ENCODE peak calls at places on chromosomes 7 and 10, in seven cellular contexts. I is HepG2, Y is SK-N-SH, U is GM12878, R is K562, E is H1, K is GM12892. N is an unnamed sample.

GRCh38 chr10:72740526-72740925 is 48.6 kb downstream of the MCU start:
- DNase-seq in I (peak; percentile 59), R (no peak), K (no peak), U (no peak), Y (no peak), E (no peak), N (no peak)

GRCh38 chr10:125316436-125316835 is 156.1 kb upstream of the CTBP2 start:
- DNase-seq in K (no peak), E (no peak), I (no peak), R (no peak), U (no peak), Y (no peak), N (no peak)

GRCh38 chr7:100642534-100642907 is 1.2 kb upstream of the TFR2 start:
- DNase-seq in K (peak; percentile 86), E (peak; percentile 31), R (peak; percentile 98), U (no peak), Y (peak; percentile 75), I (peak; percentile 38), N (peak; percentile 80)

GRCh38 chr7:108421720-108422331 is 34.4 kb downstream of the NRCAM start:
- DNase-seq in K (no peak), I (no peak), Y (no peak), E (no peak), U (no peak), R (no peak), N (no peak)

GRCh38 chr7:105088456-105088855 is 74.5 kb downstream of the KMT2E start:
- DNase-seq in R (no peak), Y (no peak), E (no peak), I (no peak), K (no peak), U (no peak), N (no peak)

GRCh38 chr10:6218692-6219493 is 16.2 kb downstream of the PFKFB3 start:
- DNase-seq in R (no peak), U (no peak), E (no peak), Y (no peak), I (no peak), K (no peak), N (no peak)

GRCh38 chr10:78357027-78357672 is 323.5 kb downstream of the RPS24 start:
- DNase-seq in K (no peak), U (no peak), R (no peak), E (peak; percentile 34), I (no peak), Y (no peak), N (no peak)

GRCh38 chr10:68086910-68087309 is 11.8 kb upstream of the HERC4 start:
- DNase-seq in R (no peak), E (no peak), K (no peak), Y (no peak), I (no peak), U (no peak), N (no peak)

GRCh38 chr7:132601783-132602182 is 25.5 kb upstream of the PLXNA4 start:
- DNase-seq in U (no peak), Y (no peak), E (no peak), I (no peak), K (no peak), R (no peak), N (no peak)

GRCh38 chr10:78763217-78763616 is 305.5 kb upstream of the ZMIZ1 start:
- DNase-seq in K (no peak), E (no peak), U (no peak), R (no peak), I (no peak), Y (no peak), N (no peak)

GRCh38 chr7:3835102-3835501 is 534.0 kb downstream of the SDK1 start:
- DNase-seq in K (no peak), R (no peak), E (no peak), I (no peak), U (no peak), Y (no peak), N (no peak)

DNA sequence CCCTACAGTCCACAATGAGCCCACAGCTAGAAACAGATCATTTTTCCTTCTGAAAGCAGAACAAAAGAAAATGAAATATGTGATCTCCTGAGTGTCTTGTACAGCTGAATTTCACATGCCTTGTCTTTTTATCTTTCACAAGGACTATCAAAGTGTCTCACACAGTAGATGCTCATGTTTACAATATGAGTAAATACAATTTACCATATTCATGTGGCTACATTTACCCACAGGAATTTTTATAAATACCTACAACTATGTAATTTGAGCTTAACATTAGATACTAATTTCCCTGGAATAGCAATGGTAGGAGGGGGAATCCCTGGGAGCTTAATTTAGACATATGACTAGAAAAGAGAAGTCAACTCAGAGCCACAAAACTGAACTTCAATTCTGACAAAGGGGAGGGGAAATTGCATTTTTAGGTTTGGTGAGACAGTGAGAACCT is 186.2 kb downstream of the MACC1 start:
- DNase-seq in R (no peak), Y (no peak), U (peak; percentile 50), K (no peak), E (no peak), I (no peak), N (no peak)
- TF ChIP-seq TAF1 in R (no peak), Y (no peak), U (no peak), K (no peak), E (no peak), I (no peak), N (no peak)

DNA sequence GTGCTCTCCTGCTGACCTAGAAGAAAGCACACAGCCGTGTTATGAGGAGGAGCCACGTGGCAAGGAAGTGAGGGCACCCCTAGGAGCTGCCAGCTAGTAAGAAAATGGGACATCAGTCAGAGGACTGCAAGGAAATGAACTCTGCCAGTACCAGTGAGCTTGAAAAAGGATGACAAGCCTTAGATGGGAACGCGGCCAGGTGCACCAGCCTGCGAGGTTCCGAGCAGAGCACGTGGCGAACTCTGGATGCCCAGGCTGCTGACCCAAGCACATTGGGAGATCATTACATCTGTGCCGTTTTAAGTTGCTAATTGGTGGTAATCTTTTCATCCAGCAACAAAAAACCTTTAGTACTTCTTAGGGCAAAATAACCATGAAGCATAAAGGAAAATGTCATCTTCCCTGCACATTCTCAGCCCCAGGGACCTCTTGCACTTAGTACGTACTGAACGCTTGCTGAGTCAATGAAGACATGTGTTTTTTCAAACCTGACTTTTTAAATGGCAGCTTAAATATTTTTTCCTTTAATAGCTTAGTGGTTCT is 69.4 kb downstream of the AMZ1 start:
- DNase-seq in R (no peak), E (no peak), K (no peak), U (no peak), I (no peak), Y (peak; percentile 61), N (no peak)
- TF ChIP-seq TAF1 in R (no peak), E (no peak), K (no peak), U (no peak), I (no peak), Y (no peak), N (no peak)

DNA sequence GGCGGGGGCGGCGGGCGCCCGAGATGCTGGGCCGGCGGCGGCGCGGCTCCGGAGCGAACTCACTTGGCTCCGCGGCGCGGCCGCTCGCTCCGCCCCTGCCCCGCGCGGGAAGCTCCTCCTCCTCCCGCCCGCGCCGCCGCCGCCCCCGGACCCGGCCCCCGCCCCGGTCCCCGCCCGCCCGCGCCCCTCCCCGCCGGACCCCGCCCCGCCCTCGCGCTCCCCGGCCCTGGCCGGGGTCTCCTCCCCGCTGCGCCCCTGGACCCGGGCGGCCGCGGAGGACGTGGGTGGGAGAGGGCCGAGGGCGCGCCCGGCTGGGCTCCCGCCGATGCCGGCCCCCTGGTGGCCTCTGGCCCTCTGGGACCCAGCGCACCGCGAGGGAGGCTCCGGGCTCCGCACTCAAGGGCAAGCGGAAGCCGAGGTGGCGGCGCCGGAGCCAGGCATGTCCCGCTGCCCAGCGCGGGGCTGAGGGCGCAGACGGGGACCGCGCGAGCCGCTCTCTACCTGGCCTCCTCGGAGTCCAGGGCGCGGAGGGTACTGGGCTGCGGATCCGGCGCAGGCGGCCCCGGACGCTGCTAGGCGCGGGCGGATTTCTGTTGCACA is at the start of gene TCERG1L:
- DNase-seq in Y (peak; percentile 88), K (no peak), I (no peak), R (no peak), U (no peak), E (no peak), N (peak; percentile 21)
- TF ChIP-seq TAF1 in Y (no peak), K (no peak), I (no peak), R (no peak), U (no peak), E (no peak), N (no peak)

DNA sequence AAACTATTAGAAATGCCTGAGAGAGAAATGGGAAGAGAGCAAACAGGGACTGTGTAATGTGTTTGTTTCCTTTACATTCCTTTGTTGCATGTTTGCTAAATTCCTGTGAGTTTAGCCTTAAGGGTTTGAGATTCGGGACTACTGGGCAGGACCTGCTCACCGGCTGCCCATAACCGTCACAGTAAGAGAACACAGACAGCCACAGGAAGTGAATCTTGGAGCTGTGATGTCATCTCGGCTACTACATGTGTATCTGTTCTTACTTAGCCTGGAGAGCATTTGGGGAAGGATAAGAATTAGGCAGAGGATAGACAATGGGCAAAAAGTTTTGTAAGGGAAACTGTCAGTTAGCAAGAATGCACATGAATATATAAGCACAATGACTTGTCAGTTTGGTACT is 485.1 kb upstream of the KLF6 start:
- DNase-seq in K (no peak), U (no peak), R (no peak), Y (peak; percentile 21), I (no peak), E (no peak), N (no peak)
- TF ChIP-seq TAF1 in K (no peak), U (no peak), R (no peak), Y (no peak), I (no peak), E (no peak), N (no peak)

DNA sequence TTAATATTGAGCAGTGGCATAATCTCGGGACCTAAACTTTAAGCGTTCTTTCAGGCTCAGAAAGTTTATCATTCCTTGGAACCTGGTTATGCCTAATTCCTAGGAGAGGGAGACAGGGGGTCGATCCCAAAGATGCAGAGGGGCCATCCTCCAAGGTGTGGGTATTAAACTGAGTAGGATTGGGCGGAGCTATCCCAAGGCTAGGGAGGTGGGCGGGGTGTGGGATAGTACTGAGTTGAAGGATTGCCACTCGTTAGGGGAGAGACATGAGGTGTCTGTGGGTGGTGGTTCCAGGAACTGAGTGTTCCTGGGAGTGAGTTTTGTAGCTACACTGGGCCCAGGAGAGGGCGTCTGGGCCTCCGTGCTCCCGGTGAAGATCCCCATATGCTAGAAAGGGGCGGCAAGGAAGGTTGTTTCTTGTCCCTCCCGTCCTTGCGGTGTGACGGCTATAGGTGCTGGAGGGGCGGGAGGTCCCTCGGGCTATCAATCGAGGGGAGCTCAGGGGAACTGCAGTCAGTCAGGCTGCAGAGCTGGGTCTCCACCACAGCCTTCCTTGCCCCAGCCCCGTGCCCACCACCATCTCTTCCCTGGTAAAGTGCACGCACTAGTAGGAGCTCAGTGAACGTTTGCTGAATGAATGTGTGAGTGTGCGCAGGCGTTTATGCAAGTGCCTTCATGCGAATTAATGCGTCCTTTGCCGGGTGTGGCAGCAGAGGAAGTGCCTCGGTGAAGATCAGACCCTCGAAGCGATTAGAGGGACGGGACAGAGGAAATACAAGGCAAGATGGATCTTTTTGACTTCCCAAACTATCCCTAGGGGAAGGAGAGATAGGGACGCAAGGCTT is 3.0 kb upstream of the HMX2 start:
- DNase-seq in E (no peak), K (no peak), Y (peak; percentile 74), I (no peak), U (no peak), R (peak; percentile 30), N (no peak)
- TF ChIP-seq TAF1 in E (no peak), K (no peak), Y (no peak), I (no peak), U (no peak), R (no peak), N (no peak)